ENCODE peak calls at places on chromosomes 12 and 14, in four cellular contexts. One of them, this sample, is unnamed.

GRCh38 chr12:111942557-111942956 is 70.4 kb downstream of the TMEM116 start:
- DNase-seq in NCI-H460: no peak
- DNase-seq in cardiac fibroblast: peak
- DNase-seq in Right ventricle myocardium superior: no peak
- DNase-seq in this sample: no peak

GRCh38 chr12:71541583-71541982 is 102.0 kb downstream of the LGR5 start:
- DNase-seq in cardiac fibroblast: no peak
- DNase-seq in NCI-H460: no peak
- DNase-seq in Right ventricle myocardium superior: no peak
- DNase-seq in this sample: no peak

GRCh38 chr12:116432321-116432750 is 126.8 kb upstream of the MAP1LC3B2 start:
- DNase-seq in NCI-H460: no peak
- DNase-seq in cardiac fibroblast: peak
- DNase-seq in Right ventricle myocardium superior: peak
- DNase-seq in this sample: no peak

GRCh38 chr14:99189201-99189801 is 82.7 kb downstream of the BCL11B start:
- DNase-seq in Right ventricle myocardium superior: no peak
- DNase-seq in NCI-H460: no peak
- DNase-seq in cardiac fibroblast: no peak
- DNase-seq in this sample: no peak

GRCh38 chr14:50775357-50775756 is 55.6 kb downstream of the NIN start:
- DNase-seq in cardiac fibroblast: peak
- DNase-seq in NCI-H460: peak
- DNase-seq in Right ventricle myocardium superior: no peak
- DNase-seq in this sample: peak

GRCh38 chr14:50047274-50047676 is 69.1 kb downstream of the VCPKMT start:
- DNase-seq in NCI-H460: no peak
- DNase-seq in cardiac fibroblast: no peak
- DNase-seq in Right ventricle myocardium superior: no peak
- DNase-seq in this sample: no peak

GRCh38 chr12:125289965-125290364 is 224.7 kb downstream of the AACS start:
- DNase-seq in cardiac fibroblast: no peak
- DNase-seq in Right ventricle myocardium superior: no peak
- DNase-seq in NCI-H460: no peak
- DNase-seq in this sample: no peak

GRCh38 chr14:106872619-106873446 is 1346.5 kb downstream of the TMEM121 start:
- DNase-seq in cardiac fibroblast: no peak
- DNase-seq in NCI-H460: peak
- DNase-seq in Right ventricle myocardium superior: peak
- DNase-seq in this sample: no peak

GRCh38 chr12:46998811-46999368 is 80.5 kb upstream of the PCED1B start:
- DNase-seq in Right ventricle myocardium superior: no peak
- DNase-seq in NCI-H460: no peak
- DNase-seq in cardiac fibroblast: peak
- DNase-seq in this sample: peak

GRCh38 chr14:64417042-64417770 is 29.1 kb downstream of the MTHFD1 start:
- DNase-seq in Right ventricle myocardium superior: no peak
- DNase-seq in cardiac fibroblast: peak
- DNase-seq in NCI-H460: no peak
- DNase-seq in this sample: no peak

GRCh38 chr12:10243803-10244520 is 31.3 kb downstream of the GABARAPL1 start:
- DNase-seq in Right ventricle myocardium superior: no peak
- DNase-seq in cardiac fibroblast: no peak
- DNase-seq in NCI-H460: no peak
- DNase-seq in this sample: no peak

GRCh38 chr14:75283162-75283883 is 4.7 kb downstream of the FOS start:
- DNase-seq in cardiac fibroblast: peak
- DNase-seq in NCI-H460: no peak
- DNase-seq in Right ventricle myocardium superior: no peak
- DNase-seq in this sample: no peak

GRCh38 chr12:127041985-127042625 is 1224.9 kb upstream of the TMEM132C start:
- DNase-seq in Right ventricle myocardium superior: no peak
- DNase-seq in NCI-H460: no peak
- DNase-seq in cardiac fibroblast: no peak
- DNase-seq in this sample: no peak

GRCh38 chr12:48237048-48237630 is 34.0 kb upstream of the OR10AD1 start:
- DNase-seq in NCI-H460: no peak
- DNase-seq in cardiac fibroblast: no peak
- DNase-seq in Right ventricle myocardium superior: no peak
- DNase-seq in this sample: no peak

GRCh38 chr12:123523518-123523917 is 10.0 kb downstream of the RILPL1 start:
- DNase-seq in NCI-H460: no peak
- DNase-seq in Right ventricle myocardium superior: no peak
- DNase-seq in cardiac fibroblast: no peak
- DNase-seq in this sample: no peak